ENCODE peak calls at places on chromosome 17, in six cellular contexts. P, K, N, O, U and M are unnamed samples. For H3K9me3, the result is how much of the 10 kb centered on the place peaks cover.

GRCh38 chr17:44361292-44362055 is 2.2 kb downstream of the FAM171A2 start:
- DNase-seq in P (no peak), K (no peak), N (no peak), O (no peak), U (peak), M (no peak)

GRCh38 chr17:66549312-66549705 is 246.9 kb downstream of the PRKCA start:
- DNase-seq in P (peak), K (no peak), N (no peak), O (no peak), U (no peak), M (no peak)

GRCh38 chr17:38921756-38922411 is 3.5 kb upstream of the LASP1NB start:
- DNase-seq in P (no peak), K (no peak), N (no peak), O (no peak), U (no peak), M (no peak)

GRCh38 chr17:75010683-75011406 is 1.6 kb upstream of the MRPL58 start:
- DNase-seq in P (peak), K (no peak), N (no peak), O (no peak), U (no peak), M (no peak)

GRCh38 chr17:58084317-58084981 is 1.2 kb downstream of the DYNLL2 start:
- DNase-seq in P (no peak), K (peak), N (peak), O (peak), U (peak), M (peak)

GRCh38 chr17:28057731-28058246 is 15.3 kb downstream of the NLK start:
- DNase-seq in P (peak), K (peak), N (no peak), O (no peak), U (no peak), M (no peak)

GRCh38 chr17:17900615-17901520 is 64.1 kb upstream of the SREBF1 start:
- DNase-seq in P (peak), K (no peak), N (no peak), O (no peak), U (peak), M (no peak)

GRCh38 chr17:50588391-50589111 is 28.0 kb downstream of the CACNA1G start:
- DNase-seq in P (no peak), K (no peak), N (no peak), O (no peak), U (no peak), M (no peak)

GRCh38 chr17:39281806-39282205 is 56.1 kb upstream of the STAC2 start:
- DNase-seq in P (peak), K (no peak), N (no peak), O (no peak), U (no peak), M (no peak)

GRCh38 chr17:876272-876671 is 94.1 kb downstream of the MRM3 start:
- DNase-seq in P (no peak), K (peak), N (no peak), O (peak), U (no peak), M (no peak)

GRCh38 chr17:69179227-69179952 is 37.7 kb upstream of the ABCA6 start:
- DNase-seq in P (peak), K (no peak), N (no peak), O (no peak), U (peak), M (no peak)

GRCh38 chr17:6780886-6781285 is 4.9 kb downstream of the FBXO39 start:
- DNase-seq in P (no peak), K (no peak), N (no peak), O (no peak), U (no peak), M (no peak)

GRCh38 chr17:1201132-1201702 is 21.4 kb upstream of the ABR start:
- DNase-seq in P (no peak), K (peak), N (no peak), O (peak), U (no peak), M (peak)

GRCh38 chr17:29855686-29856085 is 74.3 kb downstream of the SSH2 start:
- DNase-seq in P (peak), K (no peak), N (no peak), O (no peak), U (no peak), M (no peak)

GRCh38 chr17:68450391-68450790 is 6.9 kb downstream of the WIPI1 start:
- DNase-seq in P (no peak), K (no peak), N (no peak), O (no peak), U (no peak), M (no peak)

GRCh38 chr17:57921342-57921741 is 33.9 kb downstream of the CUEDC1 start:
- DNase-seq in P (peak), K (no peak), N (no peak), O (no peak), U (peak), M (no peak)

GRCh38 chr17:68497885-68498319 is 14.3 kb upstream of the PRKAR1A start:
- DNase-seq in P (no peak), K (no peak), N (no peak), O (no peak), U (no peak), M (no peak)

GRCh38 chr17:44308865-44309264 is 464 bp downstream of the RUNDC3A start:
- DNase-seq in P (no peak), K (no peak), N (no peak), O (no peak), U (no peak), M (no peak)

GRCh38 chr17:11178576-11178975 is 62.4 kb upstream of the SHISA6 start:
- DNase-seq in P (no peak), K (no peak), N (no peak), O (no peak), U (no peak), M (no peak)

GRCh38 chr17:12089809-12090384 is 69.2 kb downstream of the MAP2K4 start:
- DNase-seq in P (peak), K (no peak), N (no peak), O (no peak), U (no peak), M (no peak)

GRCh38 chr17:57445051-57445450 is 188.7 kb downstream of the MSI2 start:
- DNase-seq in P (no peak), K (no peak), N (no peak), O (no peak), U (no peak), M (no peak)

GRCh38 chr17:49890077-49890821 is 42.4 kb upstream of the TAC4 start:
- DNase-seq in P (no peak), K (no peak), N (peak), O (no peak), U (no peak), M (no peak)

GRCh38 chr17:13587487-13588338 is 14.0 kb downstream of the HS3ST3A1 start:
- DNase-seq in P (peak), K (no peak), N (no peak), O (no peak), U (no peak), M (no peak)

GRCh38 chr17:80779961-80780380 is 211.7 kb upstream of the CHMP6 start:
- DNase-seq in P (peak), K (no peak), N (no peak), O (no peak), U (no peak), M (no peak)

GRCh38 chr17:48003686-48004120 is 32.8 kb downstream of the CDK5RAP3 start:
- DNase-seq in P (no peak), K (no peak), N (peak), O (no peak), U (no peak), M (no peak)

GRCh38 chr17:17109231-17109630 is 67.0 kb downstream of the MPRIP start:
- DNase-seq in P (no peak), K (no peak), N (no peak), O (no peak), U (no peak), M (no peak)

GRCh38 chr17:64124609-64125008 is 5.3 kb downstream of the ERN1 start:
- DNase-seq in P (no peak), K (no peak), N (no peak), O (no peak), U (no peak), M (no peak)

GRCh38 chr17:3535253-3535995 is 22.2 kb downstream of the TRPV3 start:
- DNase-seq in P (peak), K (peak), N (peak), O (peak), U (peak), M (peak)

GRCh38 chr17:12983986-12984932 is 33.6 kb downstream of the ELAC2 start:
- DNase-seq in P (peak), K (no peak), N (no peak), O (no peak), U (peak), M (no peak)

GRCh38 chr17:37706446-37706845 is 38.4 kb downstream of the HNF1B start:
- DNase-seq in P (no peak), K (no peak), N (no peak), O (no peak), U (no peak), M (no peak)
- H3K9me3 ChIP-seq in P (under half), K (under half), N (under half), O (under half), U (under half), M (under half)

DNA sequence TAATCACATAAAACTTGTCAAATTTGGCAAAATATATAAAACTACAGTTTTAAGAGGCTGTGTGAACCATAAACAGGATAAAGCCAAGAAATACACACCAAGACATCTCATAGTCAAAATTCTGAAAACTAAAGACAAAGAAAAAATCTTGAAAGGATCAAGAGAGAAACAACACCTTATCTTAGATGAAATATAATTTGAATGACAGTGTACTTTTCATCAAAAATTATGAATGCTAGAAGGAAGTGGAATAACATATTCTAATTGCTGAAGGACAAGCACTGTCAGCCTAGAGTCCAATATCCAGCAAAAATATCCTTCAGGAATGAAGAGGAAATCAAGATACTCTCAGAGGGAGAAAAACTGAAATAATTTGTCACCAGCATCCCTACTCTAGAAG is 37.2 kb downstream of the PIK3R5 start:
- DNase-seq in P (no peak), K (no peak), N (no peak), O (no peak), U (no peak), M (no peak)
- H3K9me3 ChIP-seq in P (under half), K (under half), N (under half), O (under half), U (under half), M (under half)

GRCh38 chr17:72878975-72879660 is 213.4 kb downstream of the SLC39A11 start:
- DNase-seq in P (no peak), K (no peak), N (no peak), O (no peak), U (no peak), M (no peak)
- H3K9me3 ChIP-seq in P (under half), K (under half), N (under half), O (under half), U (under half), M (under half)

DNA sequence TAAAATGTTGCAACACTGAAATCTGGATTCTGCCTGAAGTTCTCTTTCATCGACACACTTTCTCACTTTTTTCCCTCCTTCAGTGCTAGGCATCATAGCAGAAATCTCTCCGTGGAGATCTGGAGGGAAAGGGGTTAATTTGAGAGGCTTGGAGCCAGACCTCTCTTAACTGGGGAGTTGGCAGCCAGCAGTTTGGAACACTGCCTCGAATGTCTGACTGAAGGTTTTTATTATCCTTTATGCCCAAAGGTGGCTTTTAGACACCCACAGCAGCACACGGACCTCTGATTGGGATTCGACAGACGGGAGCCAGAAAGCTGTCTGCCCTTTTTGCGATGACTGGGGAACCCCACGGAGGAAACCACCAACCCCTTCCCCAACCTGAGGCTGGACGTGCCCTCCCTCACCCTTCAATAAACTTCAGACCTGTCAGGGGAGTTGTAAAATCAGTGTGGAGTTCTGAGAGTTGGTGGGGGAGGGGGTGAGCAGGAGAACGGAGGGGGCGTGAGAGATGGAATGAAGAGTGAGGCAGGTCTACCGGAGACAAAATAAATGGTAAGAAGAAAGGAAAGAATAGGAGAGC is 833.5 kb upstream of the SOX9 start:
- DNase-seq in P (no peak), K (no peak), N (no peak), O (no peak), U (no peak), M (no peak)
- H3K9me3 ChIP-seq in P (under half), K (under half), N (under half), O (under half), U (under half), M (under half)

DNA sequence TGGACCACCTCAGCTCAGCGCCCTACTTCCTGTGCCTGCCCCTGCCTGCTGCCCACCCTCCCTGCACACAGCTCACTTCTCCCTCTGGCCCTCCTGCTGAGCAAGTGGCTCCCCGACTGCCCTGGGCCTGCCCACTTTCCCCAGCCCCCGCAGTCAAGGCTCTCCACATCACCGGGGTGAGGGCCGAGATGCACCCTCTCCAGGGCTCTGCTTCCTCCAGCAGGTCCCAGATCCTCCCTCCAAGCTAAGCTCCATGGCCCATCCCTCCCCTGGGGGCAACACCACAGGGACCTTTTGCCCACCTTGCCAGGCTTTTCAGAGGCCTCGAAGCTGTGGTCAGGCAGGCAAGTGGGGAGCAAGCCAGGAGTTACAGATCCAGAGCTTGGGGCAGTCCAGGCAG is 820.2 kb downstream of the KCNJ18 start:
- DNase-seq in P (no peak), K (no peak), N (no peak), O (no peak), U (no peak), M (no peak)
- H3K9me3 ChIP-seq in P (under half), K (under half), N (under half), O (under half), U (under half), M (under half)

GRCh38 chr17:35342207-35342744 is 31.1 kb downstream of the SLFN11 start:
- DNase-seq in P (no peak), K (no peak), N (no peak), O (no peak), U (no peak), M (no peak)
- H3K9me3 ChIP-seq in P (under half), K (under half), N (under half), O (under half), U (under half), M (under half)

GRCh38 chr17:19448341-19449268 is 37.6 kb downstream of the RNF112 start:
- DNase-seq in P (peak), K (no peak), N (no peak), O (no peak), U (no peak), M (no peak)

GRCh38 chr17:19447085-19447583 is 36.1 kb downstream of the RNF112 start:
- DNase-seq in P (peak), K (peak), N (peak), O (peak), U (peak), M (peak)

GRCh38 chr17:19440421-19440820 is 29.4 kb downstream of the RNF112 start:
- DNase-seq in P (no peak), K (no peak), N (no peak), O (no peak), U (no peak), M (no peak)

GRCh38 chr17:19443148-19443547 is 32.1 kb downstream of the RNF112 start:
- DNase-seq in P (no peak), K (no peak), N (no peak), O (no peak), U (no peak), M (no peak)

GRCh38 chr17:19445105-19445504 is 34.1 kb downstream of the RNF112 start:
- DNase-seq in P (no peak), K (no peak), N (no peak), O (no peak), U (no peak), M (no peak)
- H3K9me3 ChIP-seq in P (under half), K (under half), N (under half), O (under half), U (under half), M (under half)